ENCODE peak calls at places on chromosomes 11 and 22, in ten cellular contexts. Q, F, A, U, Z, X, J, K, W and E are unnamed samples.
A peak's percentile ranks its signal among the peaks of the same experiment; 100 is the strongest.

GRCh38 chr22:33697640-33698039 is 222.6 kb downstream of the LARGE1 start:
- DNase-seq in J (no peak), Z (no peak), U (no peak), F (no peak), W (no peak), X (no peak), Q (no peak), A (no peak), K (no peak), E (no peak)

GRCh38 chr22:40310771-40311120 is 35.6 kb upstream of the ADSL start:
- DNase-seq in J (no peak), K (no peak), Q (no peak), W (no peak), X (no peak), U (no peak), Z (no peak), A (peak; percentile 8), F (no peak), E (no peak)

GRCh38 chr11:33000181-33000580 is 15.5 kb upstream of the DEPDC7 start:
- DNase-seq in J (no peak), Z (peak; percentile 68), X (no peak), Q (no peak), K (no peak), F (no peak), W (no peak), A (no peak), U (no peak), E (no peak)

GRCh38 chr11:20238712-20239111 is 78.4 kb upstream of the DBX1 start:
- DNase-seq in U (no peak), F (no peak), W (no peak), J (no peak), Z (no peak), A (no peak), Q (no peak), X (no peak), K (no peak), E (peak; percentile 74)

GRCh38 chr11:124285610-124286344 is 28.0 kb downstream of the OR8D1 start:
- DNase-seq in W (no peak), Q (no peak), K (no peak), U (no peak), Z (peak; percentile 79), J (no peak), A (no peak), X (no peak), F (no peak), E (no peak)

GRCh38 chr11:120659076-120659475 is 147.5 kb downstream of the GRIK4 start:
- DNase-seq in J (no peak), Z (no peak), F (no peak), Q (no peak), X (peak; percentile 48), U (no peak), K (no peak), A (no peak), W (no peak), E (no peak)

GRCh38 chr11:102592634-102593581 is 32.2 kb downstream of the MMP20 start:
- DNase-seq in X (peak; percentile 53), A (no peak), J (no peak), K (no peak), Z (peak; percentile 65), Q (no peak), F (no peak), W (no peak), U (no peak), E (no peak)

GRCh38 chr11:129721685-129722084 is 94.0 kb upstream of the TMEM45B start:
- DNase-seq in X (no peak), Z (no peak), F (no peak), W (no peak), A (peak; percentile 28), K (no peak), U (no peak), Q (no peak), J (no peak), E (no peak)

GRCh38 chr11:15688351-15688792 is 573.6 kb downstream of the INSC start:
- DNase-seq in Q (no peak), A (no peak), Z (peak; percentile 54), F (no peak), K (no peak), W (peak; percentile 79), X (no peak), J (no peak), U (no peak), E (no peak)

GRCh38 chr11:45884596-45885185 is 760 bp upstream of the MAPK8IP1 start:
- DNase-seq in X (no peak), J (no peak), U (no peak), F (no peak), W (no peak), K (no peak), A (no peak), Q (no peak), Z (no peak), E (no peak)

GRCh38 chr11:78656327-78656726 is 81.7 kb upstream of the NARS2 start:
- DNase-seq in J (no peak), U (no peak), X (no peak), A (no peak), F (no peak), W (no peak), Q (no peak), Z (no peak), K (no peak), E (peak; percentile 27)

GRCh38 chr11:2293396-2294339 is 8.1 kb downstream of the C11orf21 start:
- DNase-seq in J (peak; percentile 0), F (no peak), Q (no peak), U (no peak), W (no peak), X (no peak), K (no peak), Z (no peak), A (peak; percentile 50), E (peak; percentile 33)

GRCh38 chr22:22770280-22770871 is 117.2 kb upstream of the IGLL5 start:
- DNase-seq in W (peak; percentile 27), A (peak; percentile 82), U (no peak), K (peak; percentile 23), X (peak; percentile 73), Z (peak; percentile 12), F (peak; percentile 43), J (peak; percentile 81), Q (peak; percentile 30), E (peak; percentile 79)

GRCh38 chr11:119382101-119382500 is 611 bp upstream of the USP2 start:
- DNase-seq in F (peak; percentile 36), K (no peak), J (no peak), U (no peak), Z (no peak), Q (no peak), W (no peak), X (no peak), A (no peak), E (no peak)

GRCh38 chr11:15158351-15159015 is 43.8 kb downstream of the INSC start:
- DNase-seq in X (no peak), J (no peak), W (no peak), K (no peak), U (no peak), Q (no peak), Z (no peak), A (no peak), F (no peak), E (no peak)

GRCh38 chr11:45100338-45100737 is 46.1 kb upstream of the PRDM11 start:
- DNase-seq in U (no peak), J (no peak), A (no peak), K (no peak), Z (peak; percentile 75), X (peak; percentile 84), Q (no peak), F (no peak), W (no peak), E (no peak)

GRCh38 chr11:71146846-71147245 is 105.5 kb downstream of the SHANK2 start:
- DNase-seq in Q (no peak), W (no peak), K (no peak), X (no peak), Z (no peak), J (no peak), F (no peak), A (no peak), U (no peak), E (no peak)

GRCh38 chr11:58059011-58059358 is 28.2 kb downstream of the OR6Q1 start:
- DNase-seq in X (peak; percentile 51), Z (peak; percentile 85), A (no peak), K (no peak), Q (no peak), W (no peak), J (no peak), U (no peak), F (no peak), E (no peak)

GRCh38 chr11:33366918-33367317 is 109.7 kb downstream of the HIPK3 start:
- DNase-seq in F (no peak), Z (no peak), U (no peak), A (no peak), Q (no peak), J (no peak), K (no peak), W (no peak), X (no peak), E (no peak)

GRCh38 chr11:69397732-69398131 is 83.7 kb upstream of the LINC01488 start:
- DNase-seq in W (no peak), U (no peak), A (no peak), Q (no peak), K (no peak), Z (no peak), X (no peak), J (no peak), F (no peak), E (no peak)

GRCh38 chr22:40023226-40023925 is 28.6 kb downstream of the FAM83F start:
- DNase-seq in F (no peak), U (no peak), Q (no peak), A (no peak), W (no peak), Z (no peak), X (no peak), J (no peak), K (no peak), E (no peak)

GRCh38 chr11:104096900-104097299 is 60.5 kb downstream of the DDI1 start:
- DNase-seq in A (no peak), X (no peak), J (no peak), Z (no peak), Q (no peak), W (no peak), U (no peak), K (no peak), F (peak; percentile 52), E (no peak)

GRCh38 chr22:20550851-20551744 is 43.7 kb downstream of the MED15 start:
- DNase-seq in W (peak; percentile 57), J (no peak), Z (no peak), U (no peak), X (peak; percentile 45), A (peak; percentile 81), Q (peak; percentile 51), F (no peak), K (peak; percentile 37), E (no peak)

GRCh38 chr11:26017322-26017860 is 314.5 kb upstream of the ANO3 start:
- DNase-seq in K (no peak), F (no peak), A (no peak), J (no peak), Z (no peak), U (no peak), X (no peak), W (no peak), Q (no peak), E (no peak)

GRCh38 chr11:726278-726915 is 20.4 kb downstream of the EPS8L2 start:
- DNase-seq in Q (peak; percentile 47), A (peak; percentile 80), X (peak; percentile 62), J (peak; percentile 65), K (no peak), F (peak; percentile 83), Z (no peak), U (peak; percentile 84), W (peak; percentile 52), E (peak; percentile 62)

GRCh38 chr22:39254789-39255298 is 10.1 kb upstream of the PDGFB start:
- DNase-seq in W (peak; percentile 64), F (no peak), K (no peak), Q (peak; percentile 32), A (peak; percentile 66), J (no peak), X (peak; percentile 42), U (no peak), Z (peak; percentile 78), E (no peak)

GRCh38 chr11:82937554-82937953 is 36.0 kb downstream of the DDIAS start:
- DNase-seq in U (no peak), Q (no peak), W (no peak), X (no peak), J (no peak), Z (no peak), A (no peak), F (no peak), K (no peak), E (no peak)

GRCh38 chr11:469684-470667 is 19.9 kb downstream of the PTDSS2 start:
- DNase-seq in K (no peak), X (no peak), W (peak; percentile 75), J (no peak), Z (peak; percentile 68), U (no peak), F (no peak), Q (no peak), A (no peak), E (peak; percentile 86)